ENCODE peak calls at places on chromosomes 16 and 17, in ten cellular contexts. W, T, M, D, K, S, I, O, L and N are unnamed samples.

GRCh38 chr17:7835818-7836595 is 2.0 kb downstream of the KDM6B start:
- DNase-seq in T (no peak), L (peak; percentile 82), M (no peak), W (peak; percentile 79), O (peak; percentile 41), K (peak; percentile 77), I (peak; percentile 76), D (peak; percentile 88), S (no peak), N (no peak)

GRCh38 chr17:40646791-40647548 is 648 bp downstream of the SMARCE1 start:
- DNase-seq in I (peak; percentile 8), M (no peak), K (peak; percentile 62), W (peak; percentile 33), L (peak; percentile 70), S (no peak), T (peak; percentile 28), O (peak; percentile 38), D (no peak), N (peak; percentile 4)

GRCh38 chr17:44788139-44788538 is 29.4 kb downstream of the ADAM11 start:
- DNase-seq in L (no peak), I (no peak), T (no peak), S (no peak), K (no peak), M (no peak), O (no peak), W (no peak), D (no peak), N (no peak)

GRCh38 chr17:11296994-11297393 is 56.0 kb downstream of the SHISA6 start:
- DNase-seq in O (peak; percentile 3), D (no peak), L (no peak), M (no peak), S (no peak), T (no peak), I (no peak), K (peak; percentile 36), W (no peak), N (peak; percentile 7)

GRCh38 chr17:76481091-76481655 is 13.8 kb downstream of the AANAT start:
- DNase-seq in M (no peak), T (no peak), K (no peak), W (no peak), S (no peak), O (peak; percentile 25), D (no peak), I (no peak), L (no peak), N (no peak)

GRCh38 chr16:1335211-1335971 is 1.9 kb downstream of the BAIAP3 start:
- DNase-seq in D (no peak), W (peak; percentile 40), L (no peak), T (no peak), M (no peak), O (no peak), I (no peak), K (no peak), S (no peak), N (no peak)

GRCh38 chr17:49872776-49873377 is 25.0 kb upstream of the TAC4 start:
- DNase-seq in W (no peak), L (no peak), M (no peak), I (no peak), D (no peak), O (no peak), K (no peak), S (no peak), T (no peak), N (no peak)

GRCh38 chr16:4452674-4453073 is 21.8 kb downstream of the NMRAL1 start:
- DNase-seq in L (no peak), K (no peak), I (no peak), M (no peak), W (no peak), D (no peak), S (no peak), T (no peak), O (no peak), N (no peak)

GRCh38 chr16:81612351-81613170 is 166.5 kb upstream of the PLCG2 start:
- DNase-seq in D (no peak), S (no peak), M (no peak), I (peak; percentile 86), L (no peak), T (no peak), W (no peak), O (no peak), K (no peak), N (no peak)

GRCh38 chr17:81371910-81372760 is 23.1 kb upstream of the BAHCC1 start:
- DNase-seq in K (peak; percentile 69), S (no peak), M (no peak), T (no peak), I (peak; percentile 50), W (peak; percentile 20), L (peak; percentile 67), O (peak; percentile 46), D (no peak), N (no peak)

GRCh38 chr17:31550389-31551056 is 159.0 kb downstream of the RAB11FIP4 start:
- DNase-seq in T (no peak), I (no peak), S (no peak), L (no peak), O (peak; percentile 75), K (no peak), M (no peak), W (no peak), D (no peak), N (peak; percentile 49)

GRCh38 chr17:2694381-2695242 is 17.0 kb downstream of the CLUH start:
- DNase-seq in S (no peak), M (no peak), K (no peak), L (no peak), I (no peak), D (no peak), W (no peak), O (no peak), T (no peak), N (no peak)

GRCh38 chr17:75830168-75831031 is 13.8 kb downstream of the UNC13D start:
- DNase-seq in T (no peak), K (peak; percentile 71), I (no peak), O (peak; percentile 42), M (no peak), S (no peak), W (peak; percentile 51), L (peak; percentile 93), D (peak; percentile 90), N (no peak)

GRCh38 chr17:8159459-8160223 is 3.1 kb downstream of the VAMP2 start:
- DNase-seq in S (no peak), D (no peak), W (no peak), O (no peak), I (no peak), L (no peak), M (no peak), T (no peak), K (no peak), N (no peak)

GRCh38 chr16:1351582-1352362 is at the start of the genes GNPTG and TSR3:
- DNase-seq in M (peak; percentile 41), L (peak; percentile 75), D (peak; percentile 89), S (peak; percentile 27), K (peak; percentile 96), T (peak; percentile 31), W (peak; percentile 66), I (peak; percentile 81), O (peak; percentile 89), N (peak; percentile 52)

GRCh38 chr16:81876273-81876900 is 97.3 kb downstream of the PLCG2 start:
- DNase-seq in K (no peak), I (no peak), W (no peak), O (no peak), L (no peak), M (no peak), D (no peak), T (no peak), S (no peak), N (no peak)

GRCh38 chr17:7842950-7843535 is 9.0 kb downstream of the KDM6B start:
- DNase-seq in W (peak; percentile 49), D (peak; percentile 76), O (no peak), K (peak; percentile 54), M (no peak), I (peak; percentile 87), L (peak; percentile 68), S (no peak), T (peak; percentile 80), N (peak; percentile 42)

GRCh38 chr17:69539781-69540319 is 125.4 kb downstream of the MAP2K6 start:
- DNase-seq in T (peak; percentile 74), L (no peak), D (no peak), W (no peak), K (no peak), I (peak; percentile 74), S (no peak), O (no peak), M (no peak), N (no peak)

GRCh38 chr17:18999911-19000310 is 4.7 kb downstream of the FAM83G start:
- DNase-seq in O (no peak), L (no peak), M (no peak), W (no peak), S (no peak), T (no peak), D (no peak), K (no peak), I (no peak), N (no peak)

GRCh38 chr16:57192720-57193486 is 6.8 kb downstream of the RSPRY1 start:
- DNase-seq in S (no peak), L (no peak), O (no peak), W (no peak), T (no peak), D (no peak), M (no peak), K (no peak), I (peak; percentile 58), N (no peak)

GRCh38 chr17:79420318-79421243 is 190.3 kb downstream of the RBFOX3 start:
- DNase-seq in K (peak; percentile 37), S (no peak), W (no peak), L (peak; percentile 38), I (peak; percentile 28), D (no peak), M (no peak), O (no peak), T (no peak), N (no peak)

GRCh38 chr16:4327782-4328579 is 12.1 kb downstream of the GLIS2 start:
- DNase-seq in I (peak; percentile 68), M (peak; percentile 25), O (peak; percentile 81), T (no peak), D (peak; percentile 84), K (peak; percentile 94), S (no peak), W (peak; percentile 63), L (peak; percentile 86), N (no peak)

GRCh38 chr17:4221163-4221562 is 42.6 kb downstream of the ANKFY1 start:
- DNase-seq in M (no peak), K (no peak), O (no peak), T (no peak), I (no peak), W (no peak), D (no peak), L (no peak), S (no peak), N (no peak)

GRCh38 chr17:28133562-28133970 is 91.1 kb downstream of the NLK start:
- DNase-seq in D (no peak), O (no peak), W (no peak), K (no peak), M (peak; percentile 39), L (no peak), S (no peak), T (peak; percentile 79), I (peak; percentile 67), N (no peak)

GRCh38 chr17:81914103-81914850 is 3.1 kb upstream of the PCYT2 start:
- DNase-seq in L (no peak), S (no peak), T (no peak), D (no peak), I (no peak), K (no peak), W (no peak), O (no peak), M (no peak), N (no peak)

GRCh38 chr17:6558276-6558675 is 1.9 kb upstream of the PITPNM3 start:
- DNase-seq in T (no peak), M (no peak), W (no peak), D (no peak), I (no peak), L (peak; percentile 13), O (no peak), S (no peak), K (no peak), N (no peak)

GRCh38 chr17:9828296-9829059 is 2.8 kb downstream of the GLP2R start:
- DNase-seq in S (no peak), W (no peak), M (no peak), K (no peak), O (no peak), D (no peak), T (no peak), I (no peak), L (no peak), N (no peak)

GRCh38 chr16:88618956-88619667 is 19.3 kb upstream of the IL17C start:
- DNase-seq in O (no peak), I (no peak), K (no peak), S (no peak), T (no peak), D (no peak), M (no peak), L (no peak), W (no peak), N (no peak)